ENCODE peak calls at places on chromosome 9, in ten cellular contexts. K, M, O, D, A, N, W, B, T and V are unnamed samples.

GRCh38 chr9:113952651-113953050 is 76.5 kb downstream of the ZNF618 start:
- DNase-seq in K (no peak), M (no peak), O (no peak), D (no peak), A (no peak), N (no peak), W (no peak), B (no peak), T (no peak), V (no peak)

GRCh38 chr9:98161851-98162250 is 30.6 kb downstream of the CORO2A start:
- DNase-seq in K (no peak), M (no peak), O (no peak), D (no peak), A (no peak), N (no peak), W (no peak), B (no peak), T (no peak), V (no peak)

GRCh38 chr9:130728721-130729120 is 35.1 kb downstream of the EXOSC2 start:
- DNase-seq in K (no peak), M (no peak), O (no peak), D (no peak), A (no peak), N (no peak), W (peak; percentile 67), B (peak; percentile 76), T (no peak), V (no peak)

GRCh38 chr9:111482656-111483418 is 1.3 kb downstream of the ECPAS start:
- DNase-seq in K (no peak), M (peak; percentile 31), O (peak; percentile 88), D (peak; percentile 6), A (peak; percentile 70), N (peak; percentile 85), W (peak; percentile 50), B (peak; percentile 60), T (peak; percentile 62), V (peak; percentile 79)

GRCh38 chr9:93268551-93269314 is 84.8 kb downstream of the WNK2 start:
- DNase-seq in K (no peak), M (no peak), O (no peak), D (no peak), A (peak; percentile 84), N (no peak), W (no peak), B (no peak), T (peak; percentile 29), V (peak; percentile 7)

GRCh38 chr9:137107312-137107921 is 7.1 kb downstream of the DPP7 start:
- DNase-seq in K (no peak), M (no peak), O (no peak), D (no peak), A (no peak), N (no peak), W (no peak), B (no peak), T (no peak), V (no peak)

GRCh38 chr9:109953813-109954489 is 174.0 kb downstream of the PALM2AKAP2 start:
- DNase-seq in K (no peak), M (no peak), O (peak; percentile 21), D (no peak), A (no peak), N (no peak), W (no peak), B (no peak), T (no peak), V (no peak)

GRCh38 chr9:21779397-21779796 is 23.0 kb upstream of the MTAP start:
- DNase-seq in K (no peak), M (no peak), O (no peak), D (no peak), A (no peak), N (no peak), W (no peak), B (peak; percentile 49), T (no peak), V (no peak)

GRCh38 chr9:12961276-12961809 is 186.5 kb downstream of the LURAP1L start:
- DNase-seq in K (no peak), M (no peak), O (no peak), D (no peak), A (no peak), N (no peak), W (no peak), B (peak; percentile 57), T (no peak), V (no peak)

GRCh38 chr9:114824130-114824529 is 18.3 kb upstream of the TNFSF15 start:
- DNase-seq in K (peak; percentile 93), M (no peak), O (no peak), D (no peak), A (no peak), N (no peak), W (no peak), B (peak; percentile 80), T (no peak), V (peak; percentile 62)

GRCh38 chr9:123687246-123687721 is 242.6 kb downstream of the DENND1A start:
- DNase-seq in K (no peak), M (no peak), O (no peak), D (no peak), A (no peak), N (no peak), W (peak; percentile 44), B (no peak), T (no peak), V (no peak)